ENCODE peak calls at places on chromosome 3, in five cellular contexts. One of them, this sample, is unnamed.

GRCh38 chr3:7456376-7456775 is 595.5 kb downstream of the GRM7 start:
- DNase-seq in brain microvascular endothelial cell: no peak
- DNase-seq in cardiac muscle cell: no peak
- DNase-seq in thoracic aorta: no peak
- DNase-seq in GM12878: no peak
- DNase-seq in this sample: no peak

GRCh38 chr3:40310690-40311089 is 1.2 kb downstream of the EIF1B start:
- DNase-seq in brain microvascular endothelial cell: no peak
- DNase-seq in cardiac muscle cell: no peak
- DNase-seq in thoracic aorta: no peak
- DNase-seq in GM12878: no peak
- DNase-seq in this sample: no peak

GRCh38 chr3:47054414-47054813 is 74.9 kb downstream of the NBEAL2 start:
- DNase-seq in brain microvascular endothelial cell: no peak
- DNase-seq in cardiac muscle cell: no peak
- DNase-seq in thoracic aorta: no peak
- DNase-seq in GM12878: peak
- DNase-seq in this sample: no peak

GRCh38 chr3:141059816-141060215 is 8.7 kb downstream of the SPSB4 start:
- DNase-seq in brain microvascular endothelial cell: no peak
- DNase-seq in cardiac muscle cell: no peak
- DNase-seq in thoracic aorta: no peak
- DNase-seq in GM12878: no peak
- DNase-seq in this sample: no peak

GRCh38 chr3:74370342-74370741 is 244.1 kb downstream of the CNTN3 start:
- DNase-seq in brain microvascular endothelial cell: no peak
- DNase-seq in cardiac muscle cell: no peak
- DNase-seq in thoracic aorta: no peak
- DNase-seq in GM12878: no peak
- DNase-seq in this sample: no peak

GRCh38 chr3:126423191-126424038 is 28.7 kb downstream of the CFAP100 start:
- DNase-seq in brain microvascular endothelial cell: no peak
- DNase-seq in cardiac muscle cell: no peak
- DNase-seq in thoracic aorta: no peak
- DNase-seq in GM12878: no peak
- DNase-seq in this sample: no peak

GRCh38 chr3:64954995-64955636 is 267.3 kb upstream of the ADAMTS9 start:
- DNase-seq in brain microvascular endothelial cell: no peak
- DNase-seq in cardiac muscle cell: peak
- DNase-seq in thoracic aorta: peak
- DNase-seq in GM12878: no peak
- DNase-seq in this sample: no peak

GRCh38 chr3:49700014-49700413 is 10.7 kb downstream of the RNF123 start:
- DNase-seq in brain microvascular endothelial cell: no peak
- DNase-seq in cardiac muscle cell: no peak
- DNase-seq in thoracic aorta: no peak
- DNase-seq in GM12878: no peak
- DNase-seq in this sample: no peak

GRCh38 chr3:45088543-45088942 is 57.6 kb downstream of the CDCP1 start:
- DNase-seq in brain microvascular endothelial cell: no peak
- DNase-seq in cardiac muscle cell: no peak
- DNase-seq in thoracic aorta: no peak
- DNase-seq in GM12878: no peak
- DNase-seq in this sample: no peak

GRCh38 chr3:32733631-32734229 is 48.7 kb downstream of the CNOT10 start:
- DNase-seq in brain microvascular endothelial cell: peak
- DNase-seq in cardiac muscle cell: peak
- DNase-seq in thoracic aorta: no peak
- DNase-seq in GM12878: peak
- DNase-seq in this sample: no peak

GRCh38 chr3:184360070-184360833 is 1.2 kb downstream of the CLCN2 start:
- DNase-seq in brain microvascular endothelial cell: no peak
- DNase-seq in cardiac muscle cell: no peak
- DNase-seq in thoracic aorta: no peak
- DNase-seq in GM12878: no peak
- DNase-seq in this sample: no peak

GRCh38 chr3:28575748-28576589 is 227.3 kb upstream of the AZI2 start:
- DNase-seq in brain microvascular endothelial cell: no peak
- DNase-seq in cardiac muscle cell: peak
- DNase-seq in thoracic aorta: no peak
- DNase-seq in GM12878: no peak
- DNase-seq in this sample: peak

GRCh38 chr3:187807086-187807862 is 62.0 kb upstream of the BCL6 start:
- DNase-seq in brain microvascular endothelial cell: peak
- DNase-seq in cardiac muscle cell: no peak
- DNase-seq in thoracic aorta: no peak
- DNase-seq in GM12878: no peak
- DNase-seq in this sample: no peak

GRCh38 chr3:192812736-192813383 is 85.5 kb upstream of the FGF12 start:
- DNase-seq in brain microvascular endothelial cell: peak
- DNase-seq in cardiac muscle cell: peak
- DNase-seq in thoracic aorta: no peak
- DNase-seq in GM12878: no peak
- DNase-seq in this sample: no peak

GRCh38 chr3:69094467-69095205 is 9.9 kb downstream of the ARL6IP5 start:
- DNase-seq in brain microvascular endothelial cell: peak
- DNase-seq in cardiac muscle cell: no peak
- DNase-seq in thoracic aorta: no peak
- DNase-seq in GM12878: no peak
- DNase-seq in this sample: no peak

GRCh38 chr3:139227165-139227564 is 116.7 kb upstream of the MRPS22 start:
- DNase-seq in brain microvascular endothelial cell: no peak
- DNase-seq in cardiac muscle cell: peak
- DNase-seq in thoracic aorta: no peak
- DNase-seq in GM12878: no peak
- DNase-seq in this sample: peak

GRCh38 chr3:71891483-71891882 is 106.5 kb upstream of the PROK2 start:
- DNase-seq in brain microvascular endothelial cell: no peak
- DNase-seq in cardiac muscle cell: no peak
- DNase-seq in thoracic aorta: no peak
- DNase-seq in GM12878: no peak
- DNase-seq in this sample: no peak

GRCh38 chr3:69853033-69853432 is 113.8 kb downstream of the MITF start:
- DNase-seq in brain microvascular endothelial cell: no peak
- DNase-seq in cardiac muscle cell: no peak
- DNase-seq in thoracic aorta: no peak
- DNase-seq in GM12878: no peak
- DNase-seq in this sample: no peak

GRCh38 chr3:109369510-109369909 is 32.2 kb upstream of the DPPA4 start:
- DNase-seq in brain microvascular endothelial cell: no peak
- DNase-seq in cardiac muscle cell: no peak
- DNase-seq in thoracic aorta: no peak
- DNase-seq in GM12878: no peak
- DNase-seq in this sample: no peak

GRCh38 chr3:114380233-114380645 is 86.4 kb downstream of the TIGIT start:
- DNase-seq in brain microvascular endothelial cell: peak
- DNase-seq in cardiac muscle cell: peak
- DNase-seq in thoracic aorta: no peak
- DNase-seq in GM12878: no peak
- DNase-seq in this sample: peak

GRCh38 chr3:151709847-151710246 is 23.9 kb upstream of the AADACL2 start:
- DNase-seq in brain microvascular endothelial cell: peak
- DNase-seq in cardiac muscle cell: no peak
- DNase-seq in thoracic aorta: no peak
- DNase-seq in GM12878: no peak
- DNase-seq in this sample: no peak

GRCh38 chr3:46667657-46668056 is 25.8 kb downstream of the ALS2CL start:
- DNase-seq in brain microvascular endothelial cell: no peak
- DNase-seq in cardiac muscle cell: no peak
- DNase-seq in thoracic aorta: no peak
- DNase-seq in GM12878: no peak
- DNase-seq in this sample: no peak

GRCh38 chr3:37519661-37520060 is 342.0 kb upstream of the CTDSPL start:
- DNase-seq in brain microvascular endothelial cell: no peak
- DNase-seq in cardiac muscle cell: no peak
- DNase-seq in thoracic aorta: no peak
- DNase-seq in GM12878: no peak
- DNase-seq in this sample: peak

GRCh38 chr3:186534113-186534669 is 10.0 kb downstream of the CRYGS start:
- DNase-seq in brain microvascular endothelial cell: no peak
- DNase-seq in cardiac muscle cell: no peak
- DNase-seq in thoracic aorta: no peak
- DNase-seq in GM12878: peak
- DNase-seq in this sample: no peak

GRCh38 chr3:8254489-8254888 is 247.1 kb upstream of the LMCD1 start:
- DNase-seq in brain microvascular endothelial cell: no peak
- DNase-seq in cardiac muscle cell: no peak
- DNase-seq in thoracic aorta: no peak
- DNase-seq in GM12878: no peak
- DNase-seq in this sample: no peak

GRCh38 chr3:17233398-17233800 is 348.6 kb downstream of the PLCL2 start:
- DNase-seq in brain microvascular endothelial cell: peak
- DNase-seq in cardiac muscle cell: peak
- DNase-seq in thoracic aorta: no peak
- DNase-seq in GM12878: peak
- DNase-seq in this sample: no peak

GRCh38 chr3:109224333-109224732 is 87.8 kb downstream of the C3orf85 start:
- DNase-seq in brain microvascular endothelial cell: no peak
- DNase-seq in cardiac muscle cell: no peak
- DNase-seq in thoracic aorta: no peak
- DNase-seq in GM12878: no peak
- DNase-seq in this sample: no peak

GRCh38 chr3:161455962-161456361 is 40.6 kb upstream of the OTOL1 start:
- DNase-seq in brain microvascular endothelial cell: no peak
- DNase-seq in cardiac muscle cell: no peak
- DNase-seq in thoracic aorta: no peak
- DNase-seq in GM12878: no peak
- DNase-seq in this sample: no peak
- H3K27ac ChIP-seq in brain microvascular endothelial cell: no peak
- H3K27ac ChIP-seq in cardiac muscle cell: no peak
- H3K27ac ChIP-seq in thoracic aorta: no peak
- H3K27ac ChIP-seq in GM12878: no peak
- H3K27ac ChIP-seq in this sample: no peak

GRCh38 chr3:156606729-156607128 is 51.8 kb upstream of the SSR3 start:
- DNase-seq in brain microvascular endothelial cell: no peak
- DNase-seq in cardiac muscle cell: no peak
- DNase-seq in thoracic aorta: no peak
- DNase-seq in GM12878: no peak
- DNase-seq in this sample: no peak
- H3K4me3 ChIP-seq in brain microvascular endothelial cell: no peak
- H3K4me3 ChIP-seq in cardiac muscle cell: no peak
- H3K4me3 ChIP-seq in thoracic aorta: peak
- H3K4me3 ChIP-seq in GM12878: no peak
- H3K4me3 ChIP-seq in this sample: peak

DNA sequence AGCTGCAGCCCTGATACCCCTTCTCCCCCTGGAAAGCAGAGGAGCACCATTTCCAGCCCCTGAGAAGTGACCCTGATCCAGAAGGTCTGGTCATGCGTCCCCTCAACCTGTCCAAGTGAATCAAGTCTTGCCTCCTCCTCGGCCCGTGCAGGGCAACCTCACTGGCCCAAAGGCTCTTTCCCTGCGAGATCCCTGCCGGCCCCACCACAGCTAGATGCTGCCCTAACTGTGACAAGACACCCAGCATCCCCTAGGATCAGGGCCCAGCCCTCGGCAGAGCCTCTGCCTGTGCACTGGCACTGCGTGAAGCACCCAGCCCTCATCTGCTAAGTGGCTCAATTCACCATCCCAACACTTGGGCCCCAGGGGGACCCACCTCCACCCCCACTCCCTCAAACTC is 155.1 kb downstream of the NUP210 start:
- DNase-seq in brain microvascular endothelial cell: no peak
- DNase-seq in cardiac muscle cell: no peak
- DNase-seq in thoracic aorta: no peak
- DNase-seq in GM12878: no peak
- DNase-seq in this sample: no peak
- H3K27ac ChIP-seq in brain microvascular endothelial cell: no peak
- H3K27ac ChIP-seq in cardiac muscle cell: peak
- H3K27ac ChIP-seq in thoracic aorta: no peak
- H3K27ac ChIP-seq in GM12878: no peak
- H3K27ac ChIP-seq in this sample: peak

GRCh38 chr3:124629492-124629891 is 100.8 kb upstream of the UMPS start:
- DNase-seq in brain microvascular endothelial cell: no peak
- DNase-seq in cardiac muscle cell: no peak
- DNase-seq in thoracic aorta: no peak
- DNase-seq in GM12878: no peak
- DNase-seq in this sample: no peak

GRCh38 chr3:124632566-124633140 is 97.6 kb upstream of the UMPS start:
- DNase-seq in brain microvascular endothelial cell: no peak
- DNase-seq in cardiac muscle cell: no peak
- DNase-seq in thoracic aorta: no peak
- DNase-seq in GM12878: no peak
- DNase-seq in this sample: no peak

GRCh38 chr3:124633527-124633926 is 96.7 kb upstream of the UMPS start:
- DNase-seq in brain microvascular endothelial cell: no peak
- DNase-seq in cardiac muscle cell: no peak
- DNase-seq in thoracic aorta: no peak
- DNase-seq in GM12878: no peak
- DNase-seq in this sample: no peak

GRCh38 chr3:124630994-124631393 is 99.3 kb upstream of the UMPS start:
- DNase-seq in brain microvascular endothelial cell: no peak
- DNase-seq in cardiac muscle cell: no peak
- DNase-seq in thoracic aorta: no peak
- DNase-seq in GM12878: no peak
- DNase-seq in this sample: no peak

GRCh38 chr3:124631727-124632126 is 98.5 kb upstream of the UMPS start:
- DNase-seq in brain microvascular endothelial cell: no peak
- DNase-seq in cardiac muscle cell: no peak
- DNase-seq in thoracic aorta: no peak
- DNase-seq in GM12878: no peak
- DNase-seq in this sample: no peak
- H3K4me3 ChIP-seq in brain microvascular endothelial cell: no peak
- H3K4me3 ChIP-seq in cardiac muscle cell: no peak
- H3K4me3 ChIP-seq in thoracic aorta: no peak
- H3K4me3 ChIP-seq in GM12878: no peak
- H3K4me3 ChIP-seq in this sample: no peak